ENCODE peak calls at places on chromosomes 4 and X, in five cellular contexts. P is H1, E is H9, Q is neuronal stem cell, F is trophoblast cell. A is an unnamed sample.

GRCh38 chr4:122728781-122729330 is 3.6 kb upstream of the BBS12 start:
- DNase-seq in Q (no peak), P (no peak), F (no peak), E (no peak), A (no peak)

GRCh38 chrX:84240848-84241565 is 53.0 kb upstream of the RPS6KA6 start:
- DNase-seq in Q (no peak), F (peak), P (no peak), E (no peak), A (no peak)

GRCh38 chr4:25779021-25779420 is 83.8 kb downstream of the SEL1L3 start:
- DNase-seq in Q (no peak), P (no peak), F (no peak), E (no peak), A (no peak)

GRCh38 chr4:5746829-5747745 is 36.1 kb downstream of the EVC start:
- DNase-seq in E (no peak), P (no peak), Q (no peak), F (peak), A (peak)

GRCh38 chr4:93495346-93495745 is 333.2 kb upstream of the ATOH1 start:
- DNase-seq in E (no peak), P (no peak), F (no peak), Q (no peak), A (no peak)

GRCh38 chr4:87304659-87305277 is 17.9 kb downstream of the HSD17B13 start:
- DNase-seq in E (no peak), F (no peak), Q (no peak), P (no peak), A (peak)

GRCh38 chr4:80074651-80075050 is 1.6 kb upstream of the ANTXR2 start:
- DNase-seq in P (no peak), F (no peak), Q (no peak), E (no peak), A (no peak)

GRCh38 chrX:104659037-104659744 is 93.2 kb downstream of the IL1RAPL2 start:
- DNase-seq in F (no peak), Q (no peak), E (no peak), P (no peak), A (peak)

GRCh38 chr4:122842984-122843531 is 16.4 kb downstream of the FGF2 start:
- DNase-seq in Q (no peak), P (no peak), E (no peak), F (no peak), A (peak)

GRCh38 chrX:44082829-44083228 is 109.6 kb upstream of the NDP start:
- DNase-seq in F (no peak), E (no peak), Q (no peak), P (no peak), A (no peak)

GRCh38 chr4:7816771-7817170 is 122.9 kb downstream of the AFAP1 start:
- DNase-seq in F (peak), Q (no peak), P (no peak), E (no peak), A (no peak)

GRCh38 chr4:7815981-7816380 is 123.7 kb downstream of the AFAP1 start:
- DNase-seq in F (no peak), P (no peak), Q (no peak), E (no peak), A (no peak)

GRCh38 chr4:7814451-7814850 is 125.2 kb downstream of the AFAP1 start:
- DNase-seq in Q (no peak), F (no peak), P (no peak), E (no peak), A (no peak)

GRCh38 chr4:7813674-7814073 is 126.0 kb downstream of the AFAP1 start:
- DNase-seq in P (no peak), Q (no peak), F (no peak), E (no peak), A (peak)

GRCh38 chr4:7815562-7815961 is 124.1 kb downstream of the AFAP1 start:
- DNase-seq in F (peak), P (no peak), E (no peak), Q (no peak), A (peak)
- H2AK5ac ChIP-seq in F (no peak), P (no peak), E (no peak), Q (no peak), A (no peak)

GRCh38 chrX:131322646-131323045 is 33.5 kb upstream of the IGSF1 start:
- DNase-seq in E (no peak), P (no peak), F (no peak), Q (no peak), A (no peak)
- H2BK12ac ChIP-seq in E (no peak), P (no peak), F (no peak), Q (no peak), A (no peak)

GRCh38 chr4:99402765-99403164 is 32.4 kb downstream of the ADH7 start:
- DNase-seq in F (no peak), Q (no peak), P (no peak), E (peak), A (no peak)
- H2AK5ac ChIP-seq in F (no peak), Q (no peak), P (no peak), E (no peak), A (peak)

DNA sequence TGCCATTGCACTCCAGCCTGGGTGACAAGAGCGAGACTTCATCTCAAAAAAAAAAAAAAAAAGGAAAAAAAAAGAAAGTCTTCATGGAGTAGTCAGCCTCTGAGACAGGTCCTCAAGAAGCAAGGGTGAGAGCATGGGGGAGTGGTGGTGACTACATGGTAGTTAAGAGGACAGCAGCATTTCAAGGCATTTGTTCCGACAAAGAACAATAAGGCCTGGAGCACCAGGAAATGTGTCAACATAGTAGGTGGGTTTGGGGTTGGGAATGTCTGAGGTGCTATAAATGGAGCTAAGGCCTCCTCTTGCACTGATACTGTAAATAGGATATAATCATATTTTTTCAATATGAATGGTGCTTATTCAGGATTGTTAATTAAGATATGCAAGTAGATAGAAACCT is 34.4 kb downstream of the GPR82 start:
- DNase-seq in Q (no peak), E (no peak), P (no peak), F (no peak), A (no peak)
- H2BK12ac ChIP-seq in Q (no peak), E (no peak), P (no peak), F (no peak), A (no peak)

GRCh38 chrX:52934704-52935468 is 23.4 kb downstream of the FAM156A start:
- DNase-seq in P (peak), F (peak), E (peak), Q (peak), A (peak)
- H2AK5ac ChIP-seq in P (no peak), F (peak), E (no peak), Q (peak), A (no peak)

GRCh38 chr4:183384983-183385382 is 59.5 kb upstream of the CDKN2AIP start:
- DNase-seq in F (no peak), P (no peak), Q (no peak), E (no peak), A (no peak)

GRCh38 chr4:183380901-183381300 is 58.7 kb upstream of the CLDN24 start:
- DNase-seq in P (no peak), Q (no peak), E (no peak), F (no peak), A (no peak)

GRCh38 chr4:183388021-183388420 is 56.4 kb upstream of the CDKN2AIP start:
- DNase-seq in Q (no peak), E (no peak), P (no peak), F (no peak), A (no peak)

GRCh38 chr4:183383606-183384005 is 60.8 kb upstream of the CDKN2AIP start:
- DNase-seq in E (no peak), F (no peak), P (no peak), Q (no peak), A (no peak)

GRCh38 chr4:183384516-183384915 is 59.9 kb upstream of the CDKN2AIP start:
- DNase-seq in F (no peak), P (no peak), E (no peak), Q (no peak), A (no peak)
- H2BK12ac ChIP-seq in F (no peak), P (no peak), E (no peak), Q (no peak), A (no peak)

DNA sequence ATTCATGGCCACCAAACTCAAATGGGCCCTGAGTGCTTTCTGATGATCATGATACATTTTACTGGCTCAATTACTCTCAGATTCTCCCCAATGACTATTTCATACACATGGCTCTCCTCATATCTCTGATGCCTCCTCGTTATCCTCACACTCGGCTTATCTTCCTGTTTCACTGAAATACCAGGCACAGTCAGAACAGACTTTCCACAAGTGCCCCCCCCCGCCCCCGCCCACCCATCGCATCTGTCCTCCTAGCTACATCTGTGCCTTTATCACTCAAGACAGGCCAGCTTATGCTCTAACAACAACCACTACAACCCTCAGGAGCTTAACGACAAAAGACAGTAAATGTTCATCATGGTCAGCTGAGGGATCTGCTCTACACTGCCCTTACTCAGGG is 610.6 kb upstream of the DIPK2B start:
- DNase-seq in F (no peak), E (no peak), Q (no peak), P (no peak), A (no peak)
- H2AK5ac ChIP-seq in F (no peak), E (no peak), Q (no peak), P (no peak), A (no peak)

GRCh38 chr4:151933122-151933827 is 172.5 kb upstream of the GATB start:
- DNase-seq in Q (no peak), F (no peak), P (no peak), E (peak), A (no peak)

GRCh38 chr4:151934766-151935165 is 174.0 kb upstream of the GATB start:
- DNase-seq in F (no peak), Q (no peak), E (no peak), P (no peak), A (no peak)

GRCh38 chr4:151928112-151928511 is 167.3 kb upstream of the GATB start:
- DNase-seq in P (no peak), Q (no peak), F (no peak), E (no peak), A (no peak)

GRCh38 chr4:151931563-151931962 is 170.8 kb upstream of the GATB start:
- DNase-seq in Q (no peak), E (no peak), F (no peak), P (no peak), A (no peak)

DNA sequence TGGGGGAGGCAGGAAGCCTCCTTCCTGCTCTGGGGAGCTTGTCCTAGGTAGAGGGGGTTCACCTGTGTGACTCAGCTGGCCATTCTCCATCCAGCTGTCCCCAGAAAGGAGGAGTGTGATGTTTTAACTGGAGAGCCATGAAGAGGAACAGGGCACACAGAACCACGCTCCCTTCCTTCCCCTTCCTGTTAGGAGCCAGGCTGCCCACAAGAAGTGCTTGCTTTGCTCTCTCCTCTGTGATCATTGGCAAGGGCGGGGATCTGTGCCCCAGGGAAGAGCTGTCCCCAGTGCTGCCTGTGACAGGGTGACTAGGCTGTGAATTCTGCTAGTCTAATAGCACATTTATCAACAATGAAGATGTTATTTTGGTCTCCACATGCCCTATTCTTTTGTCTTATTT is 169.6 kb upstream of the GATB start:
- DNase-seq in E (no peak), P (no peak), Q (no peak), F (no peak), A (no peak)
- H2BK12ac ChIP-seq in E (no peak), P (no peak), Q (no peak), F (no peak), A (no peak)

GRCh38 chr4:126895988-126896570 is 736.7 kb upstream of the INTU start:
- DNase-seq in F (no peak), Q (no peak), P (no peak), E (no peak), A (peak)

GRCh38 chr4:126894963-126895362 is 737.8 kb upstream of the INTU start:
- DNase-seq in E (no peak), F (no peak), P (no peak), Q (no peak), A (no peak)

GRCh38 chr4:126899382-126899801 is 733.4 kb upstream of the INTU start:
- DNase-seq in P (no peak), F (no peak), E (no peak), Q (no peak), A (peak)

GRCh38 chr4:126897038-126897437 is 735.7 kb upstream of the INTU start:
- DNase-seq in Q (no peak), P (no peak), F (no peak), E (no peak), A (no peak)

GRCh38 chr4:126898815-126899214 is 733.9 kb upstream of the INTU start:
- DNase-seq in F (no peak), E (no peak), P (no peak), Q (no peak), A (no peak)
- H2AK5ac ChIP-seq in F (no peak), E (no peak), P (no peak), Q (no peak), A (no peak)